ENCODE peak calls at places on chromosomes 3 and 15, in six cellular contexts. J is uterus, C is HL-60, O is GM20000, I is B cell, W is GM06990. L is an unnamed sample.

GRCh38 chr3:120442975-120443517 is 7.7 kb downstream of the FSTL1 start:
- DNase-seq in W (no peak), I (no peak), J (no peak), O (no peak), C (no peak), L (no peak)

GRCh38 chr3:8658326-8659212 is 14.0 kb upstream of the SSUH2 start:
- DNase-seq in O (peak), W (peak), I (peak), J (peak), C (no peak), L (peak)

GRCh38 chr15:39363761-39364586 is 216.9 kb upstream of the THBS1 start:
- DNase-seq in J (no peak), I (no peak), O (no peak), C (no peak), W (no peak), L (no peak)

GRCh38 chr15:59074607-59075006 is 30.3 kb upstream of the CCNB2 start:
- DNase-seq in I (no peak), J (no peak), O (no peak), W (no peak), C (no peak), L (peak)

GRCh38 chr15:43085921-43086320 is 19.9 kb downstream of the UBR1 start:
- DNase-seq in O (no peak), I (no peak), W (no peak), C (no peak), J (no peak), L (no peak)

GRCh38 chr15:93467327-93467726 is 378.3 kb upstream of the RGMA start:
- DNase-seq in C (no peak), W (no peak), I (no peak), J (peak), O (no peak), L (no peak)

GRCh38 chr15:41501961-41502786 is 8.5 kb downstream of the ITPKA start:
- DNase-seq in J (no peak), O (peak), I (peak), W (no peak), C (no peak), L (no peak)

GRCh38 chr3:111585214-111585613 is 9.9 kb downstream of the ZBED2 start:
- DNase-seq in I (no peak), W (no peak), C (no peak), J (no peak), O (no peak), L (no peak)

GRCh38 chr3:27590437-27591320 is 106.5 kb upstream of the SLC4A7 start:
- DNase-seq in W (no peak), J (no peak), O (no peak), C (peak), I (no peak), L (no peak)

GRCh38 chr15:61809216-61809615 is 251.0 kb downstream of the VPS13C start:
- DNase-seq in J (no peak), C (no peak), O (no peak), I (no peak), W (no peak), L (no peak)

GRCh38 chr3:31371464-31371863 is 161.3 kb upstream of the STT3B start:
- DNase-seq in O (no peak), I (no peak), W (no peak), J (no peak), C (no peak), L (no peak)

GRCh38 chr3:185401319-185401955 is 38.5 kb downstream of the MAP3K13 start:
- DNase-seq in C (no peak), O (no peak), W (no peak), I (no peak), J (no peak), L (no peak)

GRCh38 chr3:150421799-150422548 is 13.9 kb downstream of the TSC22D2 start:
- DNase-seq in O (no peak), C (no peak), I (no peak), J (no peak), W (no peak), L (no peak)

GRCh38 chr3:140505256-140505655 is 172.6 kb upstream of the TRIM42 start:
- DNase-seq in W (no peak), C (no peak), J (no peak), O (peak), I (no peak), L (peak)

GRCh38 chr3:39361252-39361927 is 21.8 kb upstream of the SLC25A38 start:
- DNase-seq in I (no peak), J (no peak), W (peak), C (no peak), O (no peak), L (peak)

GRCh38 chr3:171494457-171495109 is 34.4 kb upstream of the TNIK start:
- DNase-seq in I (no peak), W (no peak), J (no peak), C (no peak), O (no peak), L (peak)

GRCh38 chr3:147405552-147406254 is 640 bp downstream of the ZIC4 start:
- DNase-seq in W (no peak), J (no peak), I (no peak), O (no peak), C (no peak), L (no peak)

GRCh38 chr3:157531301-157531660 is 28.1 kb upstream of the VEPH1 start:
- DNase-seq in O (no peak), W (no peak), I (no peak), C (no peak), J (no peak), L (no peak)

GRCh38 chr3:106428565-106428994 is 559.8 kb upstream of the CBLB start:
- DNase-seq in C (peak), O (no peak), W (no peak), I (no peak), J (peak), L (no peak)

GRCh38 chr3:148464246-148464645 is 233.5 kb upstream of the AGTR1 start:
- DNase-seq in I (no peak), O (no peak), J (no peak), C (no peak), W (no peak), L (no peak)

GRCh38 chr15:71223516-71223915 is 108.2 kb downstream of the THSD4 start:
- DNase-seq in W (no peak), I (no peak), O (no peak), C (no peak), J (no peak), L (no peak)

DNA sequence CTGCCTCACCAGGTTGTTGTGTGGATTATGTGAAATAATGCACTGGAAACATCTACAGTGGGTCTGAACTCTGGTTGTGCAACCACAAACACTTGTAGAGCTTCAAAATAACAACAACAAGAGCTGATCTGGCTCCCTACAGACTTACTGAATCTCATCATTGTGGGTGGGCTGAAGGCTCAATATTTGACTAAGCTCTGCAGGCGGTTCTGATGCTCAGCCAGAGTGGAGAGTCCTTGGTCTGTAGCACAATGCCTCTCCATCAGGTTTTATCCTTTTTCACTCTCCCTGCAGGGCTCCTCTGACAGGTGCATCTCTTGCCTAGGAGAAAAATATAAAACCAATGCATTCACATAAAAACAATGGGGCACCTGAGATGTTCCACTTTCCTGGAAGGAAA is 456.3 kb upstream of the ONECUT1 start:
- DNase-seq in O (no peak), C (no peak), I (no peak), W (no peak), J (no peak), L (no peak)
- TF ChIP-seq CTCF in O (no peak), C (no peak), I (no peak), W (no peak), J (no peak), L (no peak)

GRCh38 chr15:79007066-79007465 is 62.2 kb upstream of the CTSH start:
- DNase-seq in J (no peak), C (no peak), I (no peak), W (no peak), O (peak), L (peak)
- TF ChIP-seq CTCF in J (no peak), C (no peak), I (peak), W (peak), O (no peak), L (peak)

GRCh38 chr15:48643776-48644497 is 1.6 kb downstream of the FBN1 start:
- DNase-seq in W (no peak), O (no peak), C (no peak), J (no peak), I (no peak), L (no peak)

GRCh38 chr15:48645558-48646330 is at the start of gene FBN1:
- DNase-seq in C (no peak), I (peak), W (peak), J (peak), O (peak), L (peak)

GRCh38 chr15:48646364-48646763 is 855 bp upstream of the FBN1 start:
- DNase-seq in J (no peak), C (no peak), O (no peak), I (peak), W (no peak), L (no peak)

GRCh38 chr15:48644498-48644826 is 1.0 kb downstream of the FBN1 start:
- DNase-seq in C (no peak), J (peak), O (peak), I (peak), W (no peak), L (no peak)

DNA sequence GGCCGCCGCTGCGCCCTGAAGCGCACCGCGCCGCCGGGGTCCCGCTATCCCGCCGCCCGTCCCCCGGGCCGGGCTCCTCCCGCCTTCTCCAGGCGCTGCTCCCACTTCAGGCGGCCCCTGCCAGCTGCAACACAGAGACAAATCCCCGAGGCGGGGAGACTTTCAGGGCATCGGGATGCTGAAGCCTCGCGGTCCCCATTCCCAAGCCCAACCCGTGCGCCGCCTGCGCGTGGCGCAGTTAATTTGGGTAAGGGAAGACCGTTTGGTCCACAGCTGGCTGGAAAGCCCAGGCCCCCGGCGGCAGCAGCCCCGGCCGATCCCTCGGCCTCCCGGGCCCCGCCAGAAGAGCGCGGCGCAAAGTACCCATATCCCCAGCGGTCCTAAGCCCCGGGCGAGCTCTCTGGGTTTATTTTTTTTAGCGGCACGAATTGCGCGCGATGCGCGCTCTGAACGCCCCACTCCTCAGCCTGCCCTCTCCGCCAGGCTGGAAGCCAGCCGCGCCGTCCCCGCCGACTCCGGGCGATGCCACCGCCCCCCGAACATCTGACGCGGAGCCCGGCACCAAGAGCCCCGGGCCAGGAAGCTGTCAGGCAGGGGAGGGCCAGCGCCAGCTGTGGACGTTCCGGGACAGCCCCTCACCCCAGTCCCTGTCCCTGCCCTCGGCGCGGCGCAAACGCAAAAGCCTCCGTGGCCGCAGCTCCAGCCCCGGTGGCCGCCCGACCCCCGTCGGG is 517 bp downstream of the FBN1 start:
- DNase-seq in O (peak), I (peak), C (no peak), J (peak), W (peak), L (peak)
- TF ChIP-seq CTCF in O (no peak), I (no peak), C (no peak), J (no peak), W (no peak), L (no peak)

GRCh38 chr3:138331143-138331894 is 1.7 kb upstream of the NME9 start:
- DNase-seq in O (no peak), I (no peak), J (no peak), W (no peak), C (no peak), L (peak)
- TF ChIP-seq CTCF in O (no peak), I (no peak), J (no peak), W (no peak), C (no peak), L (peak)

GRCh38 chr3:13353936-13354542 is 66.1 kb downstream of the NUP210 start:
- DNase-seq in W (no peak), J (no peak), O (no peak), C (no peak), I (no peak), L (no peak)
- TF ChIP-seq CTCF in W (peak), J (no peak), O (peak), C (peak), I (no peak), L (peak)

GRCh38 chr3:66011098-66011655 is 27.5 kb downstream of the MAGI1 start:
- DNase-seq in C (no peak), I (no peak), J (no peak), W (no peak), O (no peak), L (no peak)
- TF ChIP-seq CTCF in C (no peak), I (no peak), J (no peak), W (no peak), O (no peak), L (no peak)

GRCh38 chr3:144775581-144775980 is 804.0 kb downstream of the DIPK2A start:
- DNase-seq in W (no peak), O (no peak), C (no peak), I (no peak), J (no peak), L (no peak)

GRCh38 chr3:144777941-144778340 is 806.3 kb downstream of the DIPK2A start:
- DNase-seq in C (no peak), W (no peak), J (no peak), I (no peak), O (no peak), L (no peak)

GRCh38 chr3:144772372-144772771 is 800.7 kb downstream of the DIPK2A start:
- DNase-seq in C (no peak), I (no peak), O (no peak), W (no peak), J (no peak), L (no peak)

GRCh38 chr3:144773344-144773743 is 801.7 kb downstream of the DIPK2A start:
- DNase-seq in C (no peak), I (no peak), J (no peak), O (no peak), W (no peak), L (no peak)

DNA sequence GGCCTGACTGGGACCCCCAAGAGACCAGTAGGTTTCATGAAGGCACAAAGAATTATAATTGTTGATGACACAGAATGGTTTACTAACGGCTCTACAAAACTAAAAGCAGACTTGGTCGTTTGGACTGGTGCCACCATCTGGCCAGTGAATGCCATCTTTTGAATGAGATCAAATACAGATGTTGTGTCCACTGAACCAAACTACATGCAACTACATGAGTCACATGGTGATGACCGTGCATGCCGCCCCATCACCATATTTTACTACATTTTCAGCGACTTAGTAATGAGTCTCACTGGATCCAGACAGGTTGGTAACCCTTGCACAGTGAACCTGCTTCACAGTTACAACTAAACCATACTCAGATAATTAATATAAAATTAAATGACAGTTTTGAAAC is 803.3 kb downstream of the DIPK2A start:
- DNase-seq in O (no peak), C (no peak), J (no peak), W (no peak), I (no peak), L (peak)
- TF ChIP-seq CTCF in O (no peak), C (no peak), J (no peak), W (peak), I (no peak), L (no peak)

GRCh38 chr3:113696658-113697191 is 283 bp upstream of the USF3 start:
- DNase-seq in J (peak), W (peak), C (peak), I (peak), O (peak), L (peak)
- TF ChIP-seq CTCF in J (no peak), W (no peak), C (no peak), I (no peak), O (no peak), L (no peak)

GRCh38 chr3:113662824-113663223 is 33.6 kb downstream of the USF3 start:
- DNase-seq in I (no peak), O (no peak), J (no peak), W (no peak), C (no peak), L (no peak)
- TF ChIP-seq CTCF in I (no peak), O (no peak), J (no peak), W (no peak), C (no peak), L (no peak)

GRCh38 chr3:127185268-127185667 is 7.7 kb upstream of the PRR23E start:
- DNase-seq in J (no peak), I (no peak), O (no peak), W (no peak), C (no peak), L (no peak)
- TF ChIP-seq CTCF in J (no peak), I (no peak), O (no peak), W (no peak), C (no peak), L (no peak)

L was measured in GM12865.